ENCODE peak calls at places on chromosomes 3 and 15, in seven cellular contexts. One of them, this sample, is unnamed.
A peak's percentile ranks its signal among the peaks of the same experiment; 100 is the strongest.

GRCh38 chr15:96887730-96888129 is 557.2 kb downstream of the NR2F2 start:
- DNase-seq in bronchial epithelial cell: peak; percentile 47
- DNase-seq in PC-9: no peak
- DNase-seq in A549: no peak
- DNase-seq in WERI-Rb-1: no peak
- DNase-seq in coronary artery: no peak
- DNase-seq in stomach: no peak
- DNase-seq in this sample: no peak

GRCh38 chr15:61499371-61499770 is 270.3 kb upstream of the RORA start:
- DNase-seq in bronchial epithelial cell: no peak
- DNase-seq in PC-9: no peak
- DNase-seq in A549: no peak
- DNase-seq in WERI-Rb-1: no peak
- DNase-seq in coronary artery: no peak
- DNase-seq in stomach: no peak
- DNase-seq in this sample: peak; percentile 78

GRCh38 chr15:92937880-92938279 is 37.8 kb downstream of the CHD2 start:
- DNase-seq in bronchial epithelial cell: no peak
- DNase-seq in PC-9: no peak
- DNase-seq in A549: no peak
- DNase-seq in WERI-Rb-1: no peak
- DNase-seq in coronary artery: no peak
- DNase-seq in stomach: no peak
- DNase-seq in this sample: no peak

GRCh38 chr3:183584246-183584913 is 28.9 kb upstream of the KLHL6 start:
- DNase-seq in bronchial epithelial cell: no peak
- DNase-seq in PC-9: no peak
- DNase-seq in A549: no peak
- DNase-seq in WERI-Rb-1: peak; percentile 53
- DNase-seq in coronary artery: no peak
- DNase-seq in stomach: no peak
- DNase-seq in this sample: no peak

GRCh38 chr15:95635666-95636065 is 694.8 kb upstream of the NR2F2 start:
- DNase-seq in bronchial epithelial cell: peak; percentile 41
- DNase-seq in PC-9: no peak
- DNase-seq in A549: no peak
- DNase-seq in WERI-Rb-1: no peak
- DNase-seq in coronary artery: no peak
- DNase-seq in stomach: no peak
- DNase-seq in this sample: no peak

GRCh38 chr15:49435201-49435600 is 12.2 kb downstream of the FGF7 start:
- DNase-seq in bronchial epithelial cell: no peak
- DNase-seq in PC-9: no peak
- DNase-seq in A549: no peak
- DNase-seq in WERI-Rb-1: no peak
- DNase-seq in coronary artery: no peak
- DNase-seq in stomach: no peak
- DNase-seq in this sample: no peak

GRCh38 chr3:109275702-109276293 is 40.5 kb downstream of the DPPA2 start:
- DNase-seq in bronchial epithelial cell: peak; percentile 10
- DNase-seq in PC-9: no peak
- DNase-seq in A549: peak; percentile 64
- DNase-seq in WERI-Rb-1: peak; percentile 55
- DNase-seq in coronary artery: no peak
- DNase-seq in stomach: peak; percentile 28
- DNase-seq in this sample: peak; percentile 18

GRCh38 chr15:30922469-30923311 is 19.0 kb downstream of the FAN1 start:
- DNase-seq in bronchial epithelial cell: peak; percentile 70
- DNase-seq in PC-9: no peak
- DNase-seq in A549: peak; percentile 29
- DNase-seq in WERI-Rb-1: no peak
- DNase-seq in coronary artery: no peak
- DNase-seq in stomach: peak; percentile 51
- DNase-seq in this sample: peak; percentile 79

GRCh38 chr3:139173372-139174108 is 128.8 kb upstream of the PRR23C start:
- DNase-seq in bronchial epithelial cell: peak; percentile 27
- DNase-seq in PC-9: no peak
- DNase-seq in A549: peak; percentile 2
- DNase-seq in WERI-Rb-1: no peak
- DNase-seq in coronary artery: no peak
- DNase-seq in stomach: no peak
- DNase-seq in this sample: no peak

GRCh38 chr3:65979152-65979551 is 59.6 kb downstream of the MAGI1 start:
- DNase-seq in bronchial epithelial cell: peak; percentile 32
- DNase-seq in PC-9: no peak
- DNase-seq in A549: no peak
- DNase-seq in WERI-Rb-1: no peak
- DNase-seq in coronary artery: no peak
- DNase-seq in stomach: no peak
- DNase-seq in this sample: no peak

GRCh38 chr3:193771011-193771697 is 178.1 kb downstream of the OPA1 start:
- DNase-seq in bronchial epithelial cell: no peak
- DNase-seq in PC-9: no peak
- DNase-seq in A549: no peak
- DNase-seq in WERI-Rb-1: no peak
- DNase-seq in coronary artery: no peak
- DNase-seq in stomach: no peak
- DNase-seq in this sample: no peak

DNA sequence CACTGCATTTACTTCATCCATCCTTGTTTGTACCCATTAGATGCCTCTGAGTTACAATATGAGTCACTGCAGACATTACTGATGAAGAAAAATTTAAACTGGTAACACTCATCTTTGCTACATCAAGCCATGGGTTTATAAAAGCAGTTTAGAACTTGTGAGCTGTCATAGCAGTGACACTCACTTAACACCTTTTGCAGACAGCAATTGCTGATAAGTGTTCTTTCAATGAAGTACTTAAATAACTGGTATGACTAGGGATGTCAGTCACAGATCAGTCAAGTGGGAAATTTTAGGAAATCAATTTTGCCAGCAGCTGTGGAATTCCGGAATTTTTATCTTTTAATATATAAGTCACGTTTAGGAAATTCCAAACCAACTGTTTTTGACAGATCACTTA is 643.0 kb downstream of the TBL1XR1 start:
- DNase-seq in bronchial epithelial cell: no peak
- DNase-seq in PC-9: no peak
- DNase-seq in A549: no peak
- DNase-seq in WERI-Rb-1: no peak
- DNase-seq in coronary artery: no peak
- DNase-seq in stomach: no peak
- DNase-seq in this sample: no peak
- H3K4me3 ChIP-seq in bronchial epithelial cell: no peak overlapping the region
- H3K4me3 ChIP-seq in PC-9: no peak overlapping the region
- H3K4me3 ChIP-seq in A549: no peak overlapping the region
- H3K4me3 ChIP-seq in WERI-Rb-1: no peak overlapping the region
- H3K4me3 ChIP-seq in coronary artery: no peak overlapping the region
- H3K4me3 ChIP-seq in stomach: no peak overlapping the region
- H3K4me3 ChIP-seq in this sample: no peak overlapping the region

GRCh38 chr3:67362686-67363085 is 291.7 kb downstream of the SUCLG2 start:
- DNase-seq in bronchial epithelial cell: peak; percentile 91
- DNase-seq in PC-9: peak; percentile 64
- DNase-seq in A549: no peak
- DNase-seq in WERI-Rb-1: no peak
- DNase-seq in coronary artery: no peak
- DNase-seq in stomach: no peak
- DNase-seq in this sample: no peak

GRCh38 chr3:67357610-67358458 is 296.6 kb downstream of the SUCLG2 start:
- DNase-seq in bronchial epithelial cell: peak; percentile 43
- DNase-seq in PC-9: no peak
- DNase-seq in A549: peak; percentile 54
- DNase-seq in WERI-Rb-1: peak; percentile 75
- DNase-seq in coronary artery: no peak
- DNase-seq in stomach: no peak
- DNase-seq in this sample: no peak

GRCh38 chr3:67361323-67361722 is 293.1 kb downstream of the SUCLG2 start:
- DNase-seq in bronchial epithelial cell: no peak
- DNase-seq in PC-9: no peak
- DNase-seq in A549: no peak
- DNase-seq in WERI-Rb-1: no peak
- DNase-seq in coronary artery: no peak
- DNase-seq in stomach: no peak
- DNase-seq in this sample: no peak

GRCh38 chr3:67361770-67362169 is 292.6 kb downstream of the SUCLG2 start:
- DNase-seq in bronchial epithelial cell: no peak
- DNase-seq in PC-9: no peak
- DNase-seq in A549: no peak
- DNase-seq in WERI-Rb-1: no peak
- DNase-seq in coronary artery: no peak
- DNase-seq in stomach: no peak
- DNase-seq in this sample: no peak
- TF ChIP-seq CTCF in bronchial epithelial cell: no peak
- TF ChIP-seq CTCF in PC-9: no peak
- TF ChIP-seq CTCF in A549: no peak
- TF ChIP-seq CTCF in WERI-Rb-1: no peak
- TF ChIP-seq CTCF in coronary artery: no peak
- TF ChIP-seq CTCF in stomach: no peak
- TF ChIP-seq CTCF in this sample: no peak

GRCh38 chr3:19931180-19931692 is 2.8 kb downstream of the EFHB start:
- DNase-seq in bronchial epithelial cell: no peak
- DNase-seq in PC-9: no peak
- DNase-seq in A549: no peak
- DNase-seq in WERI-Rb-1: no peak
- DNase-seq in coronary artery: no peak
- DNase-seq in stomach: no peak
- DNase-seq in this sample: no peak
- H3K4me3 ChIP-seq in bronchial epithelial cell: no peak overlapping the region
- H3K4me3 ChIP-seq in PC-9: no peak overlapping the region
- H3K4me3 ChIP-seq in A549: no peak overlapping the region
- H3K4me3 ChIP-seq in WERI-Rb-1: no peak overlapping the region
- H3K4me3 ChIP-seq in coronary artery: no peak overlapping the region
- H3K4me3 ChIP-seq in stomach: no peak overlapping the region
- H3K4me3 ChIP-seq in this sample: no peak overlapping the region

DNA sequence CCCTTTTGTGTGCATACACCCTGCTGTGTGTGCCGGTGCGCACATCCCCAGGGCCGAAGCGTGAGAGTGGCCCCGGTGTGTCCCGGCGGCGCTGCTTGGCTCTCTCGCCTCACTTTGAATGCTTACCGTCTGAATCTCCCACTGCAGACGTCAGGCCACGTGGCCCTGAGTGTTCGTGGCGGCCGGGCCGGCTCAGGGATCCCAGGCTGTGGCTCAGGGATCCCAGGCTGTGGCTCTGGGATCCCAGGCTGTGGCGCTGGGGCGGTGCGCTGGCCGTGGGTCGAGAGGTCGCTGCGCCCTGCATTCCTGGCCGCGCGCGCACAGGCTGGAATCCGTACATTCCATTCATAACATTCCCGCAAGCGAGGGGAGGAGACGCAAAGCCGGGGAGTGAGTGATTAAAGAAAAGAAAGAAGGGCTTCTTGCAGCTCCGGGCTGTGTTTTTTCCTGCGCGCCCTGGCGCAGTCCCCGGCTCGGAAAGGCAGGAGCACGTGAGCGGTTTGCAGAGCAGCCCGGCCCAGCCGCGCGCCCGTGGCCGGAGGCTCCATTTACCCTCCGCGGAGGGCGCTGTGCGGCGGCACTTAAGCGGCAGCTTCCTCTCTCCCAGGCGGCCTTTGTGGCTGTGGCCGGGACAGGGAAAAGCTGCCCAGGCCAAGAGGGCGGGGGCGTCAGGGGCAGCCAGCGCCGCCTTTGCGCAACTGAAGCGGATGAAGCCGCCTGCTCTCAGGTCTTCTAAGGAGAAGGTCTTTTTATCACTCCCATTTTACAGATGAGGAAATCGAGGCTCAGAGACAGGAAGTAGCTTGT is 87.0 kb upstream of the ALDH1L1 start:
- DNase-seq in bronchial epithelial cell: peak; percentile 69
- DNase-seq in PC-9: peak; percentile 63
- DNase-seq in A549: peak; percentile 75
- DNase-seq in WERI-Rb-1: no peak
- DNase-seq in coronary artery: peak; percentile 96
- DNase-seq in stomach: peak; percentile 83
- DNase-seq in this sample: peak; percentile 95
- TF ChIP-seq CTCF in bronchial epithelial cell: peak; percentile 27
- TF ChIP-seq CTCF in PC-9: no peak
- TF ChIP-seq CTCF in A549: no peak
- TF ChIP-seq CTCF in WERI-Rb-1: no peak
- TF ChIP-seq CTCF in coronary artery: peak; percentile 15
- TF ChIP-seq CTCF in stomach: no peak
- TF ChIP-seq CTCF in this sample: peak; percentile 20

GRCh38 chr3:52289338-52289746 is 1.7 kb downstream of the GLYCTK start:
- DNase-seq in bronchial epithelial cell: no peak
- DNase-seq in PC-9: no peak
- DNase-seq in A549: no peak
- DNase-seq in WERI-Rb-1: no peak
- DNase-seq in coronary artery: no peak
- DNase-seq in stomach: peak; percentile 61
- DNase-seq in this sample: no peak
- H3K4me3 ChIP-seq in bronchial epithelial cell: no peak overlapping the region
- H3K4me3 ChIP-seq in PC-9: no peak overlapping the region
- H3K4me3 ChIP-seq in A549: no peak overlapping the region
- H3K4me3 ChIP-seq in WERI-Rb-1: no peak overlapping the region
- H3K4me3 ChIP-seq in coronary artery: no peak overlapping the region
- H3K4me3 ChIP-seq in stomach: peak overlapping the region; percentile 3
- H3K4me3 ChIP-seq in this sample: no peak overlapping the region

DNA sequence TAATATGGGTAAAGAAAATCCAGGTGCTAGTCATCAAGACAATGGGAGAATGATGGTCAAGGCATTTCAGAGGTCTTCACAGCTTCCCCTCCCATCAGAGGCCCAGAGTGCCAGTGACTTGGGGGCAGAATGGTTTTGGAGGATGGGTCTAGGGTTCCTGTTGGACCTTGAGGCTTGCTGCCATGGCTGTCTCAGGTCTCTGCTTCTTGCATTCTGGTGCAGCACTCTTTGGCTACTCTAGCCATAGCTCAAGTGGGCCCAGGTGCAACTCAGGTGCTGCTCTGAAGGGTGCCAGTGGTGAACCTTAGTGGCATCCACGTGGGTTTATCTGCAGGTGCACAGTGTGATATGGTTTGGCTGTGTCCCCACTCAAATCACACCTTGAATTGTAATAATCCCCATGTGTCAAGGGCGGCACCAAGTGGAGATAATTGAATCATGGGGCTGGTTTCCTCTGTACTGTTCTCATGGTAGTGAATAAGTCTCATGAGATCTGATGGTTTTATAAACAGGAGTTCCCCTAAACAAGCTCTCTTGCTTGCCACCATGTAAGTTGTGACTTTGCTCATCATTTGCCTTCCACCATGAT is 48.5 kb upstream of the PEX5L start:
- DNase-seq in bronchial epithelial cell: no peak
- DNase-seq in PC-9: no peak
- DNase-seq in A549: peak; percentile 3
- DNase-seq in WERI-Rb-1: peak; percentile 26
- DNase-seq in coronary artery: no peak
- DNase-seq in stomach: no peak
- DNase-seq in this sample: no peak
- TF ChIP-seq CTCF in bronchial epithelial cell: peak; percentile 4
- TF ChIP-seq CTCF in PC-9: no peak
- TF ChIP-seq CTCF in A549: no peak
- TF ChIP-seq CTCF in WERI-Rb-1: peak; percentile 13
- TF ChIP-seq CTCF in coronary artery: no peak
- TF ChIP-seq CTCF in stomach: no peak
- TF ChIP-seq CTCF in this sample: no peak

This sample was measured in retinal pigment epithelial cell.